ENCODE peak calls at places on chromosomes 4 and X, in six cellular contexts. C, T, F, S, K and H are unnamed samples.

GRCh38 chrX:150032742-150033141 is 94.5 kb upstream of the EOLA2 start:
- DNase-seq in C (no peak), T (peak; percentile 1), F (peak; percentile 84), S (peak; percentile 81), K (no peak), H (peak; percentile 39)

GRCh38 chr4:4969298-4969697 is 50.0 kb downstream of the CYTL1 start:
- DNase-seq in C (no peak), T (no peak), F (peak; percentile 8), S (peak; percentile 3), K (no peak), H (peak; percentile 28)

GRCh38 chr4:42708625-42709024 is 51.7 kb upstream of the ATP8A1 start:
- DNase-seq in C (no peak), T (no peak), F (no peak), S (no peak), K (no peak), H (no peak)

GRCh38 chrX:1249101-1249887 is 19.3 kb upstream of the CSF2RA start:
- DNase-seq in C (peak; percentile 93), T (peak; percentile 64), F (peak; percentile 83), S (no peak), K (no peak), H (peak; percentile 83)

GRCh38 chrX:37993857-37994619 is 12.3 kb upstream of the SYTL5 start:
- DNase-seq in C (peak; percentile 77), T (peak; percentile 47), F (no peak), S (no peak), K (peak; percentile 19), H (no peak)

GRCh38 chrX:110086916-110087484 is 84.1 kb downstream of the TMEM164 start:
- DNase-seq in C (no peak), T (no peak), F (peak; percentile 97), S (peak; percentile 96), K (no peak), H (peak; percentile 41)

GRCh38 chr4:61201562-61202099 is 1.5 kb downstream of the ADGRL3 start:
- DNase-seq in C (no peak), T (no peak), F (peak; percentile 44), S (no peak), K (no peak), H (peak; percentile 18)

GRCh38 chr4:83905952-83906351 is 370.0 kb downstream of the GPAT3 start:
- DNase-seq in C (peak; percentile 61), T (peak; percentile 17), F (no peak), S (no peak), K (no peak), H (peak; percentile 3)

DNA sequence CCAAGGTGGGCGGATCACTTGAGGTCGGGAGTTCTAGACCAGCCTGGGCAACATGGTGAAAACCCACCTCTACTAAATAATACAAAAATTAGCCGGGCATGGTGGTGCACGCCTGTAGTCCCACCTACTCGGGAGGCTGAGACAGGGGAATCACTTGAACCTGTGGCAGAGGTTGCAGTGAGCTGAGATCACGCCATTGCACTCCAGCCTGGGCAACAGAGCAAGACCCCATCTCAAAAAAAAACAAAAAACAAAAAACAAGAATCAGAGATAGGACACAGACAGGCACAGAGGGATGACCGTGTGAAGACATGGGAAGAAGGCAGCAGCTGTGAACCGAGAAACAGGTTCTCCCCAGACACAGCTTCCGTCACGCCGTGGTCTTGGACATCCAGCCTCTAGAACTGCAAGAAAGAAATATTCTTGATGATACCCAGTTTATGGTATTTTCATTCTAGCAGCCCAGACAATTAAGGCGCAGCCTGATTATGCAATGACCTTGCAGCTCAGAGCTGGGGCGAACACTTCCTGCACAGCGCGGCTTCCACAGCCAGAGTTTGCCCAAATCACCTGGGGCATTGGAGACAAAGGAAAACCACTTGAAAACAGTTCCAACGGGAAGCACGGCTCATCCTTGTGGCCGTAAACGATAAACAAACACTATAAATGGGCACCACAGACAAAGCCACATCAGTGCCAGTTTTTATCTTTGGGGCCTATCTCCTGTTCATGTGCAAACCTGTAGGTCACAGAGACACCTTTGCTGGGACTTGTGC is 4.2 kb upstream of the ARSD start:
- DNase-seq in C (no peak), T (no peak), F (no peak), S (no peak), K (no peak), H (no peak)
- H2BK120ac ChIP-seq in C (no peak overlapping the region), T (no peak overlapping the region), F (no peak overlapping the region), S (no peak overlapping the region), K (no peak overlapping the region), H (no peak overlapping the region)

GRCh38 chr4:158572608-158573007 is 50.9 kb downstream of the RXFP1 start:
- DNase-seq in C (no peak), T (no peak), F (no peak), S (no peak), K (no peak), H (no peak)
- H2AFZ ChIP-seq in C (no peak overlapping the region), T (no peak overlapping the region), F (no peak overlapping the region), S (no peak overlapping the region), K (no peak overlapping the region), H (no peak overlapping the region)

GRCh38 chr4:145732416-145732815 is 52.5 kb downstream of the C4orf51 start:
- DNase-seq in C (no peak), T (no peak), F (peak; percentile 16), S (no peak), K (no peak), H (no peak)
- H2AK5ac ChIP-seq in C (no peak overlapping the region), T (no peak overlapping the region), F (peak overlapping the region; percentile 100), S (peak overlapping the region; percentile 91), K (no peak overlapping the region), H (no peak overlapping the region)

GRCh38 chr4:188109157-188109755 is at the start of gene TRIML2:
- DNase-seq in C (peak; percentile 39), T (no peak), F (no peak), S (no peak), K (no peak), H (peak; percentile 85)
- H2BK120ac ChIP-seq in C (peak within 1 kb of the TSS; percentile 19), T (no peak within 1 kb of the TSS), F (no peak within 1 kb of the TSS), S (peak within 1 kb of the TSS; percentile 80), K (peak within 1 kb of the TSS; percentile 85), H (peak within 1 kb of the TSS; percentile 72)

GRCh38 chr4:40684404-40684803 is 54.7 kb upstream of the RBM47 start:
- DNase-seq in C (no peak), T (no peak), F (no peak), S (no peak), K (no peak), H (no peak)

GRCh38 chr4:40686081-40686913 is 56.6 kb upstream of the RBM47 start:
- DNase-seq in C (no peak), T (no peak), F (no peak), S (no peak), K (no peak), H (no peak)

GRCh38 chr4:40685300-40685699 is 55.6 kb upstream of the RBM47 start:
- DNase-seq in C (no peak), T (no peak), F (peak; percentile 54), S (peak; percentile 73), K (no peak), H (peak; percentile 80)

GRCh38 chr4:40681600-40682297 is 52.1 kb upstream of the RBM47 start:
- DNase-seq in C (no peak), T (no peak), F (no peak), S (no peak), K (no peak), H (peak; percentile 18)

DNA sequence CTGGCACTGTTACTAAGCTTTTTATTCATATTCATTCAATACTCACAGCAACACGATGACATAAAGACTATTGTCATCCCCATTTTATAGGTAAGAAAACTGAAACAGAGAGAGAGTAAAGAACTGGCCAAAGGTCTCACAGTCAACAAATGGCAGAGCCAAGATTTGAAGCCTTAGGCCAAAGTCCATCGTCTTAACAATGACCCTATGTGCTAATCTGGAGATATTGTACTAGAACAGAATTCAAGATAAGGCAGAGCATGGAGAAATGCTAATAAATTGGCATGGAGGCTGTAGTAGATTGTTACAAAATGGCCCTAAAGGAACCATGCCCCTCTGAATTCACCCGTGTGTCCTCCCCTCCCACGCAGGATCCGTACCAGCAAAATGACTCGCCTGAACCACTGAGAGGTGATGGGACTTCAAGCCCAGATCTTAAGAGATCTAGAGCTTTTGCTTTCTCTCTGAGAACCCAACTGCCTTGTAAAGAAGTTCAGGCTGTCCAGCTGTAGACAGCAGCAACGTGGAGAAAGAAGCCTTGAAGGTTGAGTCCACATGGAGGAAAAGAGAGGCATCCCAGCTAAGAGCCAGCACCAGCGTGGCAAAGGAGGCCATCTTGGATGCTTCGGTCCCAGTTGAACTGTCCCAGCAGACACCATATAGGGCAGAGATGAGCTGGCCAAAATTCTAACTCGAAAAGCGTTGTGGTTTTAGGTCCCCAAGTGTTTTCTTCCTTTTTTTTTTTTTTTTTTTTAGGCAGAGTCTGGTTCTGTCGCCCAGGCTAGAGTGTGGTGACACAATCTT is 52.8 kb upstream of the RBM47 start:
- DNase-seq in C (no peak), T (no peak), F (no peak), S (no peak), K (no peak), H (peak; percentile 14)
- H2AFZ ChIP-seq in C (no peak overlapping the region), T (no peak overlapping the region), F (no peak overlapping the region), S (no peak overlapping the region), K (peak overlapping the region; percentile 11), H (no peak overlapping the region)

GRCh38 chrX:43316161-43316560 is 339.9 kb upstream of the MAOA start:
- DNase-seq in C (no peak), T (no peak), F (no peak), S (no peak), K (no peak), H (no peak)
- H2AK5ac ChIP-seq in C (no peak overlapping the region), T (no peak overlapping the region), F (no peak overlapping the region), S (no peak overlapping the region), K (no peak overlapping the region), H (no peak overlapping the region)

GRCh38 chr4:112748352-112748900 is 111.5 kb downstream of the LARP7 start:
- DNase-seq in C (no peak), T (no peak), F (no peak), S (no peak), K (no peak), H (no peak)
- H2BK120ac ChIP-seq in C (no peak overlapping the region), T (no peak overlapping the region), F (no peak overlapping the region), S (no peak overlapping the region), K (peak overlapping the region; percentile 24), H (no peak overlapping the region)

DNA sequence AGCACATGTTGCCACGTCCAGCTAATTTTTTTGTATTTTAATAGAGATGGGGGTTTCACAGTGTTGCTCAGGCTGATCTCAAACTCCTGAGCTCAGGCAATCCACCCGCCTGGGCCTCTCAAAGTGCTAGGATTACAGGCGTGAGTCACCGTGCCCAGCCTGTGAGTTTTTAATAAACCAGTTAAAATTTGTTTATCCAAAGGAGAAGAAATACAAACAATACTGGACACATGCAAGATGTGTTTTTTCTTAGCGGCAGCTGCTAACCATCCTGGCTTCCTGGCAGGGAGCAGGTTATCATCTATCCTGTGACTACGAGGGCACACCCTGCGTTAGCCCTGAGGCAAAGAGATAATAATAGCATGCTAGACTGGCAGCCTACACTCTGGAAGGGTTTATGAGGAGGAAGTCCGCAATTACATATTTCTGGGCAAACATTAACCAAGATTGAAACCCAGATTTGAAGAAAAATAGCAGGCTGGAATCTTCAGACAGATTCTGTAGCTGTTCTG is 191.4 kb downstream of the SPRY1 start:
- DNase-seq in C (no peak), T (no peak), F (peak; percentile 99), S (peak; percentile 93), K (no peak), H (peak; percentile 30)
- H2AFZ ChIP-seq in C (no peak overlapping the region), T (no peak overlapping the region), F (no peak overlapping the region), S (peak overlapping the region; percentile 54), K (no peak overlapping the region), H (no peak overlapping the region)

GRCh38 chrX:2774776-2775175 is 22.9 kb downstream of the XG start:
- DNase-seq in C (no peak), T (no peak), F (no peak), S (no peak), K (no peak), H (no peak)
- H2AK5ac ChIP-seq in C (no peak overlapping the region), T (no peak overlapping the region), F (no peak overlapping the region), S (no peak overlapping the region), K (peak overlapping the region; percentile 60), H (no peak overlapping the region)

GRCh38 chr4:55768291-55768690 is 51.3 kb upstream of the EXOC1L start:
- DNase-seq in C (peak; percentile 45), T (peak; percentile 39), F (peak; percentile 77), S (peak; percentile 70), K (peak; percentile 15), H (peak; percentile 85)
- H2BK120ac ChIP-seq in C (no peak overlapping the region), T (no peak overlapping the region), F (no peak overlapping the region), S (no peak overlapping the region), K (no peak overlapping the region), H (no peak overlapping the region)